ENCODE peak calls at places on chromosomes 12 and 14, in nine cellular contexts. D is T-helper 2 cell; L is progenitor cell of endocrine pancreas; P is psoas muscle; F is occipital lobe; V is CD8-positive, alpha-beta memory T cell; O is kidney tubule cell; R is HT1080; S is EL. E is an unnamed sample.

GRCh38 chr12:76038176-76038575 is 6.6 kb upstream of the PHLDA1 start:
- DNase-seq in D (no peak), L (no peak), P (no peak), F (no peak), V (no peak), O (no peak), R (no peak), S (no peak), E (no peak)

GRCh38 chr14:38256358-38256840 is 506 bp upstream of the CLEC14A start:
- DNase-seq in D (no peak), L (no peak), P (no peak), F (no peak), V (peak), O (no peak), R (no peak), S (no peak), E (no peak)

GRCh38 chr14:37034410-37035285 is 137.8 kb downstream of the SLC25A21 start:
- DNase-seq in D (no peak), L (no peak), P (no peak), F (no peak), V (no peak), O (no peak), R (no peak), S (peak), E (no peak)

GRCh38 chr12:116266631-116267349 is 10.7 kb downstream of the MED13L start:
- DNase-seq in D (no peak), L (no peak), P (no peak), F (no peak), V (no peak), O (no peak), R (no peak), S (peak), E (no peak)

GRCh38 chr12:124976999-124977398 is 11.9 kb downstream of the DHX37 start:
- DNase-seq in D (no peak), L (no peak), P (no peak), F (no peak), V (no peak), O (no peak), R (no peak), S (no peak), E (no peak)

GRCh38 chr14:33612184-33612479 is 338.7 kb downstream of the EGLN3 start:
- DNase-seq in D (no peak), L (no peak), P (no peak), F (no peak), V (no peak), O (no peak), R (no peak), S (no peak), E (no peak)

GRCh38 chr12:110365743-110366473 is 37.6 kb downstream of the ANAPC7 start:
- DNase-seq in D (no peak), L (no peak), P (no peak), F (no peak), V (no peak), O (no peak), R (no peak), S (no peak), E (no peak)

GRCh38 chr12:56931474-56931978 is 2.7 kb downstream of the SDR9C7 start:
- DNase-seq in D (no peak), L (no peak), P (no peak), F (no peak), V (no peak), O (peak), R (peak), S (peak), E (no peak)

GRCh38 chr14:95889236-95889979 is 12.8 kb downstream of the TUNAR start:
- DNase-seq in D (no peak), L (no peak), P (no peak), F (no peak), V (no peak), O (peak), R (no peak), S (no peak), E (no peak)

GRCh38 chr14:59199614-59200013 is 11.1 kb downstream of the DAAM1 start:
- DNase-seq in D (no peak), L (no peak), P (no peak), F (no peak), V (no peak), O (no peak), R (no peak), S (no peak), E (no peak)

GRCh38 chr12:123267335-123267920 is 4.2 kb downstream of the CDK2AP1 start:
- DNase-seq in D (no peak), L (no peak), P (no peak), F (no peak), V (no peak), O (no peak), R (no peak), S (no peak), E (no peak)